ENCODE peak calls at places on chromosome 1, in four cellular contexts. C, A, V and W are unnamed samples.

GRCh38 chr1:228938248-228938891 is 203.1 kb downstream of the RHOU start:
- DNase-seq in V (no peak), C (no peak), A (no peak), W (no peak)

GRCh38 chr1:4108741-4109625 is 208.9 kb upstream of the C1orf174 start:
- DNase-seq in V (no peak), A (no peak), C (no peak), W (no peak)

GRCh38 chr1:89557954-89558353 is 33.3 kb downstream of the LRRC8B start:
- DNase-seq in V (no peak), A (no peak), C (no peak), W (no peak)

GRCh38 chr1:204341380-204341779 is 18.3 kb downstream of the PLEKHA6 start:
- DNase-seq in A (no peak), V (no peak), C (no peak), W (no peak)

GRCh38 chr1:202282017-202282335 is 59.8 kb downstream of the UBE2T start:
- DNase-seq in C (no peak), A (no peak), V (no peak), W (no peak)

GRCh38 chr1:15916417-15916816 is 59.5 kb downstream of the ZBTB17 start:
- DNase-seq in V (no peak), C (no peak), A (no peak), W (no peak)

GRCh38 chr1:218499021-218499691 is 154.0 kb downstream of the TGFB2 start:
- DNase-seq in A (no peak), V (no peak), C (peak), W (no peak)

GRCh38 chr1:226989081-226989747 is 49.1 kb downstream of the COQ8A start:
- DNase-seq in C (no peak), V (no peak), A (no peak), W (no peak)

GRCh38 chr1:225766967-225767413 is 10.6 kb upstream of the SRP9 start:
- DNase-seq in A (peak), C (no peak), V (no peak), W (no peak)

GRCh38 chr1:187844313-187844712 is 1015.6 kb downstream of the PLA2G4A start:
- DNase-seq in A (no peak), C (no peak), V (no peak), W (no peak)

GRCh38 chr1:18901952-18902522 is 318 bp downstream of the ALDH4A1 start:
- DNase-seq in C (no peak), A (no peak), V (no peak), W (no peak)
- TF ChIP-seq POLR2A in C (no peak), A (no peak), V (no peak), W (peak)

GRCh38 chr1:60831780-60832179 is 250.6 kb upstream of the NFIA start:
- DNase-seq in V (no peak), A (no peak), C (no peak), W (no peak)
- TF ChIP-seq POLR2A in V (no peak), A (no peak), C (no peak), W (no peak)

DNA sequence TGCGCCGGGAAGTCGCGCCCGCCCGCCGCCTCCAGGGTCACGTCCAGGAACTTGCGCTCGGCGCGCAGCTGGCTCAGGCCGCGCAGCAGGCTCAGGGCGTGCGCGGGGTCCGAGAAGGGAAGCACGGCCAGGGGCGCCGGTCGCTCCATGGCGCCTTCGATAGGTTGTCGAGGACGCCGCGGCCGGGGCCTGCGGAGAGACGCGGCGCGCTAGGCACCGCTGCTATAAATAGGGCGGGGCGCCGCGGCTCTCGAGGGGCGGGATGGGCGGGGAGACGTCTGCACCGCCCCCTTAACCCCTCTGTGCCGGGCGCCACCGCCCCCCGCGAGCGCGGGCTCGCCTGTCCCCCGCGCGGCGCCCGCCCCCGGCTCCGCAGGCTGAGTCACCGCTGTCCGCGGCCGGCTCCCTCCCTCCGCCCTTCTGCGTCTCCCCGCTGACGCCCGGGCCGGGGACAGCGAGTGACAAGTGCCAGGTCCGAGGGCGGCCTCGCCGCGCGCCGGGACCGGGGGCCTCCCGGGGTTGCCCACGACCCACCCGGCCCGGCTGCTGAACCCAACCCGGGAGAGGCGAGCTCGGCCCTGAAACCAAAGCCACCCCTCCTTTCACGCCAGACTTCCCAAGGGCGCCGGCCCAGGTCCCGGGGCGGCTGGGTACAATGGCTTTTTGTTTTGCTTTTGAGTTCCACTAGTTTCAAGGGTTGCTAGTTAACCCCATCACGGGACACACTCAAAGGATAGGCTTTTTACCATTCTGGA is at the start of gene KLHL21:
- DNase-seq in C (peak), V (peak), A (peak), W (peak)
- TF ChIP-seq POLR2A in C (peak), V (peak), A (peak), W (peak)

GRCh38 chr1:221937155-221937953 is 195.5 kb upstream of the DUSP10 start:
- DNase-seq in C (no peak), A (no peak), V (no peak), W (no peak)
- TF ChIP-seq POLR2A in C (no peak), A (no peak), V (no peak), W (no peak)

GRCh38 chr1:23601968-23602876 is 42.9 kb upstream of the ID3 start:
- DNase-seq in V (no peak), A (no peak), C (no peak), W (no peak)

GRCh38 chr1:23598424-23598823 is 39.1 kb upstream of the ID3 start:
- DNase-seq in A (no peak), V (no peak), C (no peak), W (no peak)

GRCh38 chr1:23599125-23599524 is 39.8 kb upstream of the ID3 start:
- DNase-seq in C (no peak), A (no peak), V (no peak), W (no peak)

GRCh38 chr1:23601104-23601967 is 42.0 kb upstream of the ID3 start:
- DNase-seq in C (no peak), A (no peak), V (no peak), W (no peak)

GRCh38 chr1:23600283-23600682 is 41.0 kb upstream of the ID3 start:
- DNase-seq in A (no peak), V (no peak), C (no peak), W (no peak)
- TF ChIP-seq POLR2A in A (no peak), V (no peak), C (no peak), W (no peak)